ENCODE peak calls at places on chromosome 22, in seven cellular contexts. G is HepG2, A is K562, I is HCT116, H is H1, C is GM12878, B is SK-N-SH. T is an unnamed sample.

GRCh38 chr22:49701380-49702067 is 126.1 kb downstream of the BRD1 start:
- DNase-seq in A (peak; percentile 24), I (no peak), H (peak; percentile 52), G (no peak), B (no peak), C (no peak), T (no peak)

GRCh38 chr22:41991111-41991510 is 7.5 kb upstream of the WBP2NL start:
- DNase-seq in B (no peak), C (no peak), G (no peak), I (no peak), A (no peak), H (no peak), T (no peak)

GRCh38 chr22:27220349-27220748 is 563.0 kb downstream of the MIAT start:
- DNase-seq in I (no peak), H (no peak), B (no peak), A (no peak), G (no peak), C (no peak), T (no peak)

GRCh38 chr22:25797891-25798290 is 55.9 kb downstream of the MYO18B start:
- DNase-seq in G (no peak), I (no peak), A (no peak), B (no peak), C (no peak), H (no peak), T (no peak)

GRCh38 chr22:27253108-27253507 is 548.4 kb downstream of the MN1 start:
- DNase-seq in H (no peak), B (no peak), I (no peak), A (no peak), G (no peak), C (no peak), T (no peak)

GRCh38 chr22:24685804-24686203 is 82.8 kb downstream of the GGT1 start:
- DNase-seq in B (peak; percentile 65), G (no peak), H (peak; percentile 69), I (no peak), A (no peak), C (no peak), T (no peak)

GRCh38 chr22:41028841-41029240 is 63.6 kb upstream of the EP300 start:
- DNase-seq in A (no peak), C (no peak), B (no peak), G (peak; percentile 64), I (no peak), H (no peak), T (no peak)

GRCh38 chr22:27798526-27799333 is 2.8 kb downstream of the MN1 start:
- DNase-seq in H (no peak), G (no peak), B (no peak), A (no peak), C (no peak), I (no peak), T (no peak)

GRCh38 chr22:30810105-30810504 is 115.4 kb downstream of the OSBP2 start:
- DNase-seq in A (no peak), H (no peak), I (no peak), B (no peak), C (no peak), G (no peak), T (no peak)

GRCh38 chr22:49992921-49993648 is 19.5 kb downstream of the IL17REL start:
- DNase-seq in C (no peak), B (peak; percentile 85), A (peak; percentile 49), G (peak; percentile 49), I (no peak), H (peak; percentile 73), T (peak; percentile 75)

GRCh38 chr22:30538280-30538679 is 8.3 kb downstream of the SEC14L6 start:
- DNase-seq in B (no peak), G (no peak), A (no peak), C (no peak), I (no peak), H (no peak), T (peak; percentile 25)

GRCh38 chr22:50063589-50064393 is 5.7 kb upstream of the TTLL8 start:
- DNase-seq in G (no peak), A (no peak), C (no peak), H (no peak), I (no peak), B (no peak), T (no peak)

GRCh38 chr22:35966314-35967045 is 62.1 kb downstream of the RBFOX2 start:
- DNase-seq in A (no peak), C (no peak), B (no peak), I (no peak), G (no peak), H (no peak), T (no peak)

GRCh38 chr22:40525250-40525884 is 111.2 kb downstream of the MRTFA start:
- DNase-seq in B (no peak), C (no peak), I (no peak), G (peak; percentile 31), H (peak; percentile 71), A (peak; percentile 20), T (peak; percentile 34)

GRCh38 chr22:29737251-29738117 is 17.7 kb downstream of the CABP7 start:
- DNase-seq in C (no peak), H (no peak), A (no peak), B (no peak), G (no peak), I (no peak), T (no peak)

GRCh38 chr22:29144786-29145160 is 60.9 kb upstream of the EMID1 start:
- DNase-seq in C (no peak), A (no peak), G (no peak), I (no peak), H (peak; percentile 42), B (no peak), T (no peak)

GRCh38 chr22:28930357-28931007 is 47.1 kb downstream of the ZNRF3 start:
- DNase-seq in I (no peak), C (no peak), B (no peak), H (no peak), A (no peak), G (no peak), T (no peak)

GRCh38 chr22:41589260-41589600 is 410 bp downstream of the PMM1 start:
- DNase-seq in C (no peak), A (peak; percentile 62), H (peak; percentile 59), B (peak; percentile 55), G (no peak), I (no peak), T (no peak)

GRCh38 chr22:36325163-36326031 is 62.4 kb downstream of the MYH9 start:
- DNase-seq in G (no peak), I (no peak), A (no peak), B (no peak), H (no peak), C (no peak), T (no peak)

GRCh38 chr22:24578355-24579241 is 14.3 kb downstream of the LRRC75B start:
- DNase-seq in C (no peak), I (no peak), B (no peak), H (no peak), A (no peak), G (peak; percentile 98), T (no peak)

GRCh38 chr22:49483946-49484345 is 343.7 kb downstream of the BRD1 start:
- DNase-seq in B (no peak), A (no peak), G (no peak), C (no peak), H (no peak), I (no peak), T (no peak)

GRCh38 chr22:31097941-31098632 is 9.3 kb downstream of the SELENOM start:
- DNase-seq in B (no peak), I (no peak), H (no peak), C (no peak), G (no peak), A (no peak), T (no peak)

GRCh38 chr22:42303304-42304020 is 33.0 kb upstream of the TCF20 start:
- DNase-seq in C (no peak), I (no peak), B (no peak), H (no peak), A (no peak), G (peak; percentile 53), T (no peak)

GRCh38 chr22:41772645-41773044 is 27.8 kb upstream of the CCDC134 start:
- DNase-seq in H (no peak), I (no peak), B (no peak), G (peak; percentile 25), A (no peak), C (no peak), T (no peak)

GRCh38 chr22:35528967-35529366 is 11.7 kb upstream of the RASD2 start:
- DNase-seq in A (no peak), H (no peak), G (no peak), B (no peak), I (no peak), C (no peak), T (no peak)

GRCh38 chr22:30668306-30668655 is 606 bp upstream of the DUSP18 start:
- DNase-seq in C (no peak), A (no peak), I (peak; percentile 4), G (no peak), H (no peak), B (no peak), T (no peak)

GRCh38 chr22:25735657-25736056 is 6.3 kb upstream of the MYO18B start:
- DNase-seq in C (no peak), B (no peak), I (no peak), H (no peak), A (no peak), G (no peak), T (no peak)

GRCh38 chr22:28710112-28710888 is 30.7 kb upstream of the TTC28 start:
- DNase-seq in A (no peak), B (peak; percentile 42), G (peak; percentile 13), H (no peak), C (no peak), I (no peak), T (no peak)

GRCh38 chr22:42910221-42910942 is 53.3 kb upstream of the ARFGAP3 start:
- DNase-seq in G (no peak), A (no peak), H (no peak), B (no peak), I (no peak), C (no peak), T (no peak)

GRCh38 chr22:19893363-19893762 is 38.7 kb upstream of the GNB1L start:
- DNase-seq in A (no peak), C (no peak), B (no peak), G (no peak), I (no peak), H (no peak), T (no peak)
- TF ChIP-seq JUND in A (no peak), C (no peak), B (no peak), G (no peak), I (no peak), H (no peak), T (no peak)

GRCh38 chr22:32331236-32331917 is 26.3 kb upstream of the RFPL3 start:
- DNase-seq in H (peak; percentile 19), I (no peak), B (no peak), C (no peak), G (no peak), A (no peak), T (no peak)
- TF ChIP-seq JUND in H (no peak), I (no peak), B (no peak), C (no peak), G (no peak), A (no peak), T (no peak)

GRCh38 chr22:37852418-37852817 is 3.2 kb downstream of the EIF3L start:
- DNase-seq in G (no peak), H (no peak), C (no peak), A (no peak), I (no peak), B (no peak), T (no peak)
- TF ChIP-seq JUND in G (no peak), H (no peak), C (no peak), A (no peak), I (no peak), B (no peak), T (no peak)

DNA sequence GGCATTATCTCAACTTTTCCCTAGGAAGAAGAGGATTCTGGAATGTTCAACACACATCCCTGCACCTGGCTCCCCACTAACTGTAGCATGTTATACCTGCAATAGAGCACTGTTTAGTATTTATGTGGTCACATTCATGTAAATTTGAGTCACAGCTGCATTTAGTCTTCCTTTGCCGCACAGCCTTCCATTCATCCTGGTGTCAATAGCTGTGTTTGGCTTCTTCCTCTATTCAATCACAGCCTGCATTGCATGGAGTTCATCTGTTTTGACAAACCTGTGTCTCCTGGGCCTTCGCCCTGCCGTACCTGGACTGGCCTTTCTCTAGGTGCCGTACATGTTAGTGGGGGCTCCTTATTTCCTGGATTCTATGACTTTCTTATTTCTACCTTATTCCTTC is 4.1 kb upstream of the C22orf39 start:
- DNase-seq in C (no peak), I (no peak), B (no peak), A (no peak), G (no peak), H (no peak), T (no peak)
- TF ChIP-seq JUND in C (no peak), I (no peak), B (no peak), A (no peak), G (no peak), H (no peak), T (no peak)

T was measured in T47D.